ENCODE peak calls at places on chromosome 10, in eight cellular contexts. B, Y, X, D, W, S, A and M are unnamed samples.
A peak's percentile ranks its signal among the peaks of the same experiment; 100 is the strongest.

GRCh38 chr10:80144302-80145131 is 12.0 kb downstream of the PLAC9 start:
- DNase-seq in B (no peak), Y (peak; percentile 37), X (peak; percentile 57), D (no peak), W (no peak), S (no peak), A (no peak), M (no peak)

GRCh38 chr10:24793648-24794379 is 70.1 kb upstream of the ARHGAP21 start:
- DNase-seq in B (peak; percentile 33), Y (no peak), X (no peak), D (no peak), W (no peak), S (no peak), A (no peak), M (no peak)

GRCh38 chr10:122054046-122055025 is 65.4 kb downstream of the TACC2 start:
- DNase-seq in B (peak; percentile 64), Y (peak; percentile 64), X (no peak), D (no peak), W (peak; percentile 65), S (no peak), A (peak; percentile 37), M (peak; percentile 61)

GRCh38 chr10:91219371-91220193 is 881 bp upstream of the PCGF5 start:
- DNase-seq in B (no peak), Y (no peak), X (no peak), D (no peak), W (no peak), S (no peak), A (no peak), M (peak; percentile 48)

GRCh38 chr10:77219046-77219445 is 418.6 kb downstream of the KCNMA1 start:
- DNase-seq in B (no peak), Y (no peak), X (no peak), D (no peak), W (no peak), S (no peak), A (no peak), M (no peak)

GRCh38 chr10:132443998-132444876 is 47.2 kb downstream of the PWWP2B start:
- DNase-seq in B (no peak), Y (no peak), X (no peak), D (no peak), W (no peak), S (no peak), A (no peak), M (peak; percentile 63)

GRCh38 chr10:63206997-63207952 is 74.1 kb downstream of the NRBF2 start:
- DNase-seq in B (peak; percentile 87), Y (no peak), X (no peak), D (no peak), W (no peak), S (peak; percentile 54), A (peak; percentile 75), M (peak; percentile 62)

GRCh38 chr10:3668276-3668960 is 116.6 kb downstream of the KLF6 start:
- DNase-seq in B (peak; percentile 79), Y (peak; percentile 74), X (no peak), D (peak; percentile 61), W (peak; percentile 76), S (peak; percentile 5), A (peak; percentile 24), M (peak; percentile 98)

GRCh38 chr10:6713716-6714115 is 133.6 kb upstream of the PRKCQ start:
- DNase-seq in B (peak; percentile 6), Y (no peak), X (no peak), D (no peak), W (no peak), S (no peak), A (no peak), M (peak; percentile 47)

GRCh38 chr10:14146501-14146900 is 184.2 kb downstream of the FRMD4A start:
- DNase-seq in B (peak; percentile 9), Y (no peak), X (no peak), D (no peak), W (no peak), S (no peak), A (no peak), M (peak; percentile 6)

GRCh38 chr10:14068851-14069250 is 261.9 kb downstream of the FRMD4A start:
- DNase-seq in B (no peak), Y (no peak), X (no peak), D (no peak), W (no peak), S (no peak), A (no peak), M (no peak)

GRCh38 chr10:29941476-29941875 is 117.9 kb downstream of the JCAD start:
- DNase-seq in B (no peak), Y (no peak), X (no peak), D (no peak), W (no peak), S (no peak), A (no peak), M (no peak)

GRCh38 chr10:3785849-3786290 is 861 bp upstream of the KLF6 start:
- DNase-seq in B (no peak), Y (no peak), X (no peak), D (no peak), W (no peak), S (no peak), A (peak; percentile 28), M (peak; percentile 47)

GRCh38 chr10:58291538-58292174 is 22.7 kb downstream of the CISD1 start:
- DNase-seq in B (peak; percentile 65), Y (peak; percentile 30), X (peak; percentile 17), D (peak; percentile 20), W (no peak), S (no peak), A (peak; percentile 55), M (peak; percentile 65)

GRCh38 chr10:5512881-5513698 is 11.7 kb upstream of the CALML3 start:
- DNase-seq in B (no peak), Y (no peak), X (no peak), D (no peak), W (no peak), S (no peak), A (no peak), M (peak; percentile 9)

GRCh38 chr10:24552346-24553016 is 171.2 kb downstream of the ARHGAP21 start:
- DNase-seq in B (no peak), Y (peak; percentile 74), X (peak; percentile 10), D (no peak), W (peak; percentile 64), S (no peak), A (no peak), M (peak; percentile 39)

GRCh38 chr10:112950714-112951348 is 784 bp downstream of the TCF7L2 start:
- DNase-seq in B (no peak), Y (peak; percentile 23), X (no peak), D (peak; percentile 9), W (peak; percentile 49), S (no peak), A (peak; percentile 48), M (peak; percentile 51)